ENCODE peak calls at places on chromosomes 12 and 14, in four cellular contexts. One of them, this sample, is unnamed.

GRCh38 chr14:39005044-39005736 is 97.8 kb downstream of the SEC23A start:
- DNase-seq in mucosa of descending colon: no peak
- DNase-seq in HL-60: no peak
- DNase-seq in fibroblast of pulmonary artery: peak
- DNase-seq in this sample: no peak

GRCh38 chr12:8045952-8046944 is 13.7 kb downstream of the FOXJ2 start:
- DNase-seq in fibroblast of pulmonary artery: peak
- DNase-seq in mucosa of descending colon: peak
- DNase-seq in HL-60: no peak
- DNase-seq in this sample: peak

GRCh38 chr12:128823216-128823915 is 392 bp downstream of the SLC15A4 start:
- DNase-seq in mucosa of descending colon: peak
- DNase-seq in fibroblast of pulmonary artery: no peak
- DNase-seq in HL-60: no peak
- DNase-seq in this sample: peak

GRCh38 chr12:113473942-113474341 is 2.3 kb upstream of the LHX5 start:
- DNase-seq in fibroblast of pulmonary artery: no peak
- DNase-seq in HL-60: no peak
- DNase-seq in mucosa of descending colon: no peak
- DNase-seq in this sample: no peak

GRCh38 chr12:14635776-14636175 is 60.6 kb downstream of the GUCY2C start:
- DNase-seq in fibroblast of pulmonary artery: peak
- DNase-seq in mucosa of descending colon: no peak
- DNase-seq in HL-60: no peak
- DNase-seq in this sample: no peak

GRCh38 chr12:6532927-6533652 is 1.2 kb upstream of the GAPDH start:
- DNase-seq in fibroblast of pulmonary artery: peak
- DNase-seq in mucosa of descending colon: peak
- DNase-seq in HL-60: no peak
- DNase-seq in this sample: peak

GRCh38 chr14:100386121-100386520 is 63.0 kb downstream of the SLC25A47 start:
- DNase-seq in fibroblast of pulmonary artery: peak
- DNase-seq in mucosa of descending colon: no peak
- DNase-seq in HL-60: no peak
- DNase-seq in this sample: no peak

GRCh38 chr14:104319489-104320241 is 181.3 kb downstream of the KIF26A start:
- DNase-seq in fibroblast of pulmonary artery: no peak
- DNase-seq in mucosa of descending colon: peak
- DNase-seq in HL-60: no peak
- DNase-seq in this sample: no peak

GRCh38 chr12:117742721-117743120 is 226.1 kb downstream of the KSR2 start:
- DNase-seq in HL-60: no peak
- DNase-seq in fibroblast of pulmonary artery: no peak
- DNase-seq in mucosa of descending colon: no peak
- DNase-seq in this sample: no peak

GRCh38 chr12:109892748-109893147 is 7.3 kb upstream of the TCHP start:
- DNase-seq in fibroblast of pulmonary artery: no peak
- DNase-seq in mucosa of descending colon: no peak
- DNase-seq in HL-60: no peak
- DNase-seq in this sample: no peak

GRCh38 chr12:54935235-54935951 is 49.2 kb downstream of the TESPA1 start:
- DNase-seq in fibroblast of pulmonary artery: peak
- DNase-seq in mucosa of descending colon: no peak
- DNase-seq in HL-60: peak
- DNase-seq in this sample: no peak

GRCh38 chr12:111757361-111758119 is 9.2 kb upstream of the ALDH2 start:
- DNase-seq in mucosa of descending colon: no peak
- DNase-seq in HL-60: peak
- DNase-seq in fibroblast of pulmonary artery: peak
- DNase-seq in this sample: no peak

GRCh38 chr12:34392741-34393085 is 370.4 kb downstream of the ALG10 start:
- DNase-seq in fibroblast of pulmonary artery: no peak
- DNase-seq in HL-60: no peak
- DNase-seq in mucosa of descending colon: no peak
- DNase-seq in this sample: no peak

GRCh38 chr12:109488051-109488665 is 10.7 kb downstream of the UBE3B start:
- DNase-seq in mucosa of descending colon: no peak
- DNase-seq in HL-60: no peak
- DNase-seq in fibroblast of pulmonary artery: no peak
- DNase-seq in this sample: no peak

GRCh38 chr12:7130791-7131501 is 775 bp downstream of the CLSTN3 start:
- DNase-seq in HL-60: no peak
- DNase-seq in mucosa of descending colon: peak
- DNase-seq in fibroblast of pulmonary artery: peak
- DNase-seq in this sample: peak

GRCh38 chr12:3453947-3454675 is 36.9 kb upstream of the PRMT8 start:
- DNase-seq in fibroblast of pulmonary artery: peak
- DNase-seq in HL-60: no peak
- DNase-seq in mucosa of descending colon: no peak
- DNase-seq in this sample: no peak

GRCh38 chr12:38771871-38772270 is 133.5 kb downstream of the CPNE8 start:
- DNase-seq in mucosa of descending colon: no peak
- DNase-seq in fibroblast of pulmonary artery: peak
- DNase-seq in HL-60: no peak
- DNase-seq in this sample: no peak

GRCh38 chr14:31283568-31284252 is 76.1 kb upstream of the HECTD1 start:
- DNase-seq in mucosa of descending colon: no peak
- DNase-seq in fibroblast of pulmonary artery: no peak
- DNase-seq in HL-60: peak
- DNase-seq in this sample: no peak

GRCh38 chr12:95215925-95216324 is 1.3 kb downstream of the FGD6 start:
- DNase-seq in HL-60: no peak
- DNase-seq in mucosa of descending colon: no peak
- DNase-seq in fibroblast of pulmonary artery: peak
- DNase-seq in this sample: peak

GRCh38 chr14:96224480-96225096 is 19.9 kb downstream of the BDKRB2 start:
- DNase-seq in fibroblast of pulmonary artery: no peak
- DNase-seq in mucosa of descending colon: no peak
- DNase-seq in HL-60: no peak
- DNase-seq in this sample: no peak

GRCh38 chr12:57089259-57090245 is 638 bp downstream of the NAB2 start:
- DNase-seq in fibroblast of pulmonary artery: peak
- DNase-seq in HL-60: peak
- DNase-seq in mucosa of descending colon: peak
- DNase-seq in this sample: peak

GRCh38 chr14:59540852-59541251 is 35.8 kb downstream of the CCDC175 start:
- DNase-seq in HL-60: no peak
- DNase-seq in mucosa of descending colon: no peak
- DNase-seq in fibroblast of pulmonary artery: no peak
- DNase-seq in this sample: no peak

DNA sequence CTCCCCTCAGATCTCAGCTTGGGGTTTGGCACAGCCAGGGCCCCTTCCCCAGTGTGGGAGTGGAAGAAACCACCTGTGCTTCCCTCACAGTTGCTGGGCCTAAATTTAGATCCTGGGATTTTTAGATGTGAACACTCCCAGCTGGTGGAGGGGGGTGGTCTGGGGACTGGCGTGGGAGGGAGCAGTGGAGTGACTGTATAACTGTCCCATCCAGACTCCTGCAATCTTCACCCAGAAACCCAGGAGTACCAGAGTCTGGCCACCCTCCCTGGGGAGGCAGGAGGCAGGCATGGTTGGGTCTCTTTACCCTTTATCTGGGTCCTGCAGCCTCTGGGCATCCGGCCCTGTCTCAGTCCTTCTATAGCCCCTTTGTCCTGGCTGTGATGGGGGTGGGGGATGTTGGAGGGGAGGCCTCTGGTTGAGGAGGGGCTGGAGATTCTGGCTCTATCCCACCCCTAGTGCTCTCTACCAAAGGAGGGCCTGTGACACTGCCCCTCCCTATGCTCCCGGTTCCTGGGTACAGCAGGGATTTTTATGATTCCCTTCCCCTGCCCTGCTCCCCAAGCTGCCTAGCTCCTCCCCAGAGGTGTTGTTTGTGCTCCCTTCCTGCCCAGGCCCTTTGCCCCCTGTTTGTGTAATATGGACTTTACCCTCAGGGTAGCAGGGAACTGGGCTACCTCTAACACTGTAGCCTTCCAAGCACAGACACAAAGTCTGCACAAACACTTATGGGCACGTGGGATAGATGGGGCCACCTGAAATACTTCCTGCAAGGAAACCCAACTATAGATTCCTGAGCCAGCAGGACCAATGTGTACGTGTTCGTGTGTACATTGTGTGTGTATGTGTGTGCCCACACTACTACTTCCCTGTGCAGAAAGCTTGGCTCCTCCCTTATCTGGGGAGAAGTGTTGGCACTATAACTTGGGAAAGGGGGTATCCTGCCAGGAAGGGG is 1.7 kb downstream of the ERBB3 start:
- DNase-seq in mucosa of descending colon: peak
- DNase-seq in fibroblast of pulmonary artery: no peak
- DNase-seq in HL-60: no peak
- DNase-seq in this sample: no peak
- H3K4me3 ChIP-seq in mucosa of descending colon: peak
- H3K4me3 ChIP-seq in fibroblast of pulmonary artery: no peak
- H3K4me3 ChIP-seq in HL-60: no peak
- H3K4me3 ChIP-seq in this sample: no peak

GRCh38 chr12:11568762-11569478 is 80.6 kb upstream of the ETV6 start:
- DNase-seq in mucosa of descending colon: no peak
- DNase-seq in fibroblast of pulmonary artery: no peak
- DNase-seq in HL-60: no peak
- DNase-seq in this sample: no peak
- H3K4me3 ChIP-seq in mucosa of descending colon: no peak
- H3K4me3 ChIP-seq in fibroblast of pulmonary artery: no peak
- H3K4me3 ChIP-seq in HL-60: no peak
- H3K4me3 ChIP-seq in this sample: no peak

GRCh38 chr12:122871851-122872785 is 23.8 kb downstream of the VPS37B start:
- DNase-seq in HL-60: peak
- DNase-seq in mucosa of descending colon: peak
- DNase-seq in fibroblast of pulmonary artery: peak
- DNase-seq in this sample: peak
- H3K4me3 ChIP-seq in HL-60: peak
- H3K4me3 ChIP-seq in mucosa of descending colon: no peak
- H3K4me3 ChIP-seq in fibroblast of pulmonary artery: peak
- H3K4me3 ChIP-seq in this sample: peak

GRCh38 chr14:65412189-65412846 is at the start of gene FUT8:
- DNase-seq in fibroblast of pulmonary artery: peak
- DNase-seq in mucosa of descending colon: peak
- DNase-seq in HL-60: peak
- DNase-seq in this sample: peak

GRCh38 chr14:65412881-65413738 is 580 bp downstream of the FUT8 start:
- DNase-seq in HL-60: peak
- DNase-seq in mucosa of descending colon: no peak
- DNase-seq in fibroblast of pulmonary artery: peak
- DNase-seq in this sample: no peak

GRCh38 chr14:65414961-65415589 is 2.5 kb downstream of the FUT8 start:
- DNase-seq in mucosa of descending colon: no peak
- DNase-seq in fibroblast of pulmonary artery: peak
- DNase-seq in HL-60: no peak
- DNase-seq in this sample: no peak

GRCh38 chr14:65413739-65414045 is 1.2 kb downstream of the FUT8 start:
- DNase-seq in fibroblast of pulmonary artery: no peak
- DNase-seq in mucosa of descending colon: no peak
- DNase-seq in HL-60: no peak
- DNase-seq in this sample: peak

DNA sequence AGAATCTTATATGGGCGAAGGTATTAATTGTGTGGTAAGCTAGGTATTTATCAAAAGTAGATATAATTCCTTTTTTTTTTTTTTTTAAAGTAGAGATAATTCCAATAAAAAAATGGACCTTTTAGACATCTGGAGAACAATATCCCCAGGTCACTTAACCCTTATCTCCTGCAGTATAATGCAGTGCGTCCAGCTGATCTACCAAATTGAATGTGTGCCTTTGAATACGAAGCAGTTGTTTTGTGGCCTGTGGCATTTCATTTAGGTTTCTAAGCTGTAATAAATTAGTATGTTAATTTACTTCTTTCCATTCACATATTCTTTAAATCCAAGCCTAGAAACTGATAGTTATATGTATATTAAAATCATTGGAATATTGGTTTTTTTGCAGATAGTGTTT is 3.1 kb downstream of the FUT8 start:
- DNase-seq in mucosa of descending colon: no peak
- DNase-seq in fibroblast of pulmonary artery: no peak
- DNase-seq in HL-60: no peak
- DNase-seq in this sample: no peak
- H3K4me3 ChIP-seq in mucosa of descending colon: no peak
- H3K4me3 ChIP-seq in fibroblast of pulmonary artery: peak
- H3K4me3 ChIP-seq in HL-60: no peak
- H3K4me3 ChIP-seq in this sample: no peak

GRCh38 chr14:32611752-32612151 is 282.7 kb downstream of the AKAP6 start:
- DNase-seq in fibroblast of pulmonary artery: peak
- DNase-seq in mucosa of descending colon: no peak
- DNase-seq in HL-60: no peak
- DNase-seq in this sample: no peak
- H3K4me3 ChIP-seq in fibroblast of pulmonary artery: no peak
- H3K4me3 ChIP-seq in mucosa of descending colon: no peak
- H3K4me3 ChIP-seq in HL-60: no peak
- H3K4me3 ChIP-seq in this sample: no peak

GRCh38 chr14:24376448-24377070 is 8.6 kb downstream of the NFATC4 start:
- DNase-seq in mucosa of descending colon: no peak
- DNase-seq in fibroblast of pulmonary artery: no peak
- DNase-seq in HL-60: no peak
- DNase-seq in this sample: no peak

GRCh38 chr14:24369907-24370687 is 2.1 kb downstream of the NFATC4 start:
- DNase-seq in fibroblast of pulmonary artery: no peak
- DNase-seq in mucosa of descending colon: peak
- DNase-seq in HL-60: no peak
- DNase-seq in this sample: no peak

GRCh38 chr14:24368562-24369252 is 723 bp downstream of the NFATC4 start:
- DNase-seq in fibroblast of pulmonary artery: peak
- DNase-seq in HL-60: no peak
- DNase-seq in mucosa of descending colon: peak
- DNase-seq in this sample: peak

GRCh38 chr14:24369463-24369862 is 1.5 kb downstream of the NFATC4 start:
- DNase-seq in HL-60: no peak
- DNase-seq in fibroblast of pulmonary artery: no peak
- DNase-seq in mucosa of descending colon: no peak
- DNase-seq in this sample: no peak

DNA sequence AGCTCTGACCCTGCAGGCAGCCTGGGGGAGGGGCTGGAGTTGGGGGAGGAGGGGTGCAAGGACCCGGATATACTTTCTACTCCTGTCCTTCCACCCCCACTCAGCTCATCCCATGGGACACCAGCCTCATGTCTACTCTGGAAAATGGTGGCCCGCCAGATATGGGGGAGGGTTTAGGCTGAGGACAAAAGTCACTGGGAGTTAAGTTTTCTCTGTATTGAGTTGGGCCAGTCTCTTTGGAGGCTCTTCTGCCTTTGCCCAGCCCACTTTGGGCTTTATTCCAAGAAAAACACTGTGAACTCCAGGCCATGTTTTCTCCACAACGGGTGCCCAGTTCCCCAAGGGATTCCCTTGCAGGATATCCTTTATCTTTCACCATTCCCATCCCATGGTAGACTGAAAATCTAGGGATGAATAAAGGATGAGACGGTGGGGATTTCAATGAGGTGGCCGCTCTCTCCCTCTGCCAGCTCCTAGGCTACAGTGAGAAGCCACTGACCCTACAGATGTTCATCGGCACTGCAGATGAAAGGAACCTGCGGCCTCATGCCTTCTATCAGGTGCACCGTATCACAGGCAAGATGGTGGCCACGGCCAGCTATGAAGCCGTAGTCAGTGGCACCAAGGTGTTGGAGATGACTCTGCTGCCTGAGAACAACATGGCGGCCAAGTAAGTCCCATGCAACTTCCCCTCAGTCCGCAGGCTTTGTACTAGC is 4.9 kb downstream of the NFATC4 start:
- DNase-seq in HL-60: no peak
- DNase-seq in mucosa of descending colon: no peak
- DNase-seq in fibroblast of pulmonary artery: peak
- DNase-seq in this sample: peak
- H3K4me3 ChIP-seq in HL-60: no peak
- H3K4me3 ChIP-seq in mucosa of descending colon: no peak
- H3K4me3 ChIP-seq in fibroblast of pulmonary artery: no peak
- H3K4me3 ChIP-seq in this sample: no peak